ENCODE peak calls at places on chromosomes 6 and 20, in six cellular contexts. G is heart left ventricle, M is MM.1S, X is fibroblast of lung, C is prostate gland, F is T-helper 17 cell. Q is an unnamed sample. For H3K9me3, the result is how much of the 10 kb centered on the place peaks cover.

GRCh38 chr6:133957780-133958242 is 4.8 kb downstream of the TBPL1 start:
- DNase-seq in G (no peak), M (no peak), X (no peak), C (no peak), F (no peak), Q (no peak)

GRCh38 chr6:54267798-54268197 is 40.4 kb upstream of the TINAG start:
- DNase-seq in G (no peak), M (peak), X (peak), C (peak), F (no peak), Q (no peak)

GRCh38 chr6:87375315-87375714 is 30.7 kb downstream of the C6orf163 start:
- DNase-seq in G (no peak), M (no peak), X (no peak), C (no peak), F (no peak), Q (no peak)

GRCh38 chr20:24746351-24746685 is 202.8 kb upstream of the CST7 start:
- DNase-seq in G (no peak), M (no peak), X (no peak), C (peak), F (no peak), Q (no peak)

GRCh38 chr20:8284902-8285301 is 152.8 kb downstream of the PLCB1 start:
- DNase-seq in G (no peak), M (no peak), X (no peak), C (no peak), F (no peak), Q (no peak)

GRCh38 chr6:27477318-27478013 is 4.6 kb upstream of the ZNF184 start:
- DNase-seq in G (no peak), M (no peak), X (no peak), C (no peak), F (no peak), Q (no peak)

GRCh38 chr6:2426561-2427340 is 181.3 kb upstream of the GMDS start:
- DNase-seq in G (no peak), M (no peak), X (no peak), C (no peak), F (no peak), Q (no peak)

GRCh38 chr20:13788167-13788834 is 3.5 kb downstream of the NDUFAF5 start:
- DNase-seq in G (no peak), M (peak), X (peak), C (peak), F (no peak), Q (no peak)

GRCh38 chr6:109330263-109330662 is 52.0 kb downstream of the CD164 start:
- DNase-seq in G (no peak), M (no peak), X (no peak), C (no peak), F (no peak), Q (no peak)

GRCh38 chr6:68186870-68187269 is 448.2 kb upstream of the ADGRB3 start:
- DNase-seq in G (no peak), M (no peak), X (no peak), C (no peak), F (no peak), Q (no peak)

GRCh38 chr6:12543953-12544352 is 172.6 kb upstream of the PHACTR1 start:
- DNase-seq in G (no peak), M (no peak), X (no peak), C (peak), F (no peak), Q (no peak)

GRCh38 chr6:115891111-115891669 is 169.5 kb downstream of the FRK start:
- DNase-seq in G (no peak), M (no peak), X (peak), C (no peak), F (no peak), Q (no peak)

GRCh38 chr6:5112065-5112799 is 27.1 kb downstream of the PPP1R3G start:
- DNase-seq in G (no peak), M (no peak), X (no peak), C (no peak), F (no peak), Q (no peak)

GRCh38 chr20:51403465-51404220 is 138.9 kb downstream of the NFATC2 start:
- DNase-seq in G (no peak), M (no peak), X (no peak), C (no peak), F (no peak), Q (no peak)

GRCh38 chr6:33172307-33173227 is 19.7 kb downstream of the COL11A2 start:
- DNase-seq in G (no peak), M (no peak), X (peak), C (peak), F (no peak), Q (no peak)

GRCh38 chr6:118565317-118565960 is 17.3 kb downstream of the PLN start:
- DNase-seq in G (no peak), M (peak), X (no peak), C (no peak), F (no peak), Q (peak)

GRCh38 chr20:4434681-4435080 is 287.0 kb upstream of the PRND start:
- DNase-seq in G (no peak), M (no peak), X (peak), C (no peak), F (no peak), Q (no peak)

GRCh38 chr20:64766-65322 is 22.6 kb upstream of the DEFB125 start:
- DNase-seq in G (no peak), M (no peak), X (no peak), C (no peak), F (no peak), Q (no peak)
- H3K9me3 ChIP-seq in G (under half), M (under half), X (under half), C (under half), F (under half), Q (under half)

GRCh38 chr6:65903992-65904391 is 197.0 kb upstream of the EYS start:
- DNase-seq in G (no peak), M (no peak), X (no peak), C (no peak), F (no peak), Q (no peak)
- H3K9me3 ChIP-seq in G (under half), M (under half), X (under half), C (under half), F (under half), Q (under half)

DNA sequence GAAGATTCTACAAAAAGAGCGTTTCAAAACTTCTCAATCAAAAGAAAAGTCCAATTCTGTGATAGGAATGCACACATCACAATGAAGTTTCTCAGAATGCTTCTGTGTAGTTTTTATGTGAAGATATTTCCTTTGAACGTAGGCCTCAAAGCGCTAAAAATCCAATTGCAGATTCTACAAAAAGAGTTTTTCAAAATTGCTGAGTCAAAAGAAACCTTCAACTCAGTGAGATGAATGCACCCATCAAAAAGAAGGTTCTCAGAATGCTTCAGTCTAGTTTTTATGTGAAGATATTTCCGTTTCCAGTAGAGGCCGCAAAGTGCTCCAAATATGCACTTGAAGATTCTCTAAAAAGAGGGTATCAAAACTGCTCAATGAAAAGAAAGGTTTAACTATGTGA is 319.7 kb upstream of the DEFB115 start:
- DNase-seq in G (no peak), M (no peak), X (no peak), C (no peak), F (no peak), Q (no peak)
- H3K9me3 ChIP-seq in G (under half), M (under half), X (under half), C (under half), F (under half), Q (under half)

GRCh38 chr6:170093276-170093657 is 197.6 kb downstream of the DLL1 start:
- DNase-seq in G (peak), M (no peak), X (no peak), C (no peak), F (no peak), Q (no peak)
- H3K9me3 ChIP-seq in G (under half), M (under half), X (under half), C (under half), F (under half), Q (under half)

DNA sequence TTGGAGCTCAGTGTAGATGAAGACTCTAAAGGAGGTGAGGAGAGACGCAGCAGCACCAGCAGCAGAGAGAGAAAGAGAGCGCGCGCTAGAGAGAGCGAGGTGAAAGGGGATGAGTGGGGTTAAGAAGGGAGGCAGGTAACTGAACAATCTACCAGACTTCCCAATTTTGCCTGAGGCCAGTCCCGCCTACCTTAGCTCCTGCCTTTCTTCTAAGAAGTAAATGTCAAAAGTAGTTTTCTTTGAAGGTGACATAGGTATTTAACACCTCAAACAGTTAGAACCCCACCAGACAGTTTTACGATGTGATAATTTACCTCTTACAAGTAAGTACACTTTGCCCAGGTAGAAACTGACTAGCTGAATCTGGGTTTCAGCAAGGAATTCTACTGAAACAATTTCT is 132.0 kb upstream of the EEF1E1 start:
- DNase-seq in G (no peak), M (no peak), X (no peak), C (no peak), F (no peak), Q (no peak)
- H3K9me3 ChIP-seq in G (under half), M (under half), X (under half), C (under half), F (under half), Q (under half)

GRCh38 chr20:62040381-62040922 is 25.2 kb downstream of the TAF4 start:
- DNase-seq in G (no peak), M (no peak), X (no peak), C (no peak), F (no peak), Q (no peak)

GRCh38 chr20:62042025-62042820 is 23.5 kb downstream of the TAF4 start:
- DNase-seq in G (no peak), M (no peak), X (no peak), C (no peak), F (no peak), Q (no peak)

GRCh38 chr20:62040933-62041332 is 24.7 kb downstream of the TAF4 start:
- DNase-seq in G (no peak), M (no peak), X (no peak), C (no peak), F (no peak), Q (no peak)

GRCh38 chr20:62043131-62043914 is 22.4 kb downstream of the TAF4 start:
- DNase-seq in G (no peak), M (no peak), X (peak), C (no peak), F (no peak), Q (no peak)

GRCh38 chr20:62039738-62040137 is 25.9 kb downstream of the TAF4 start:
- DNase-seq in G (no peak), M (no peak), X (no peak), C (no peak), F (no peak), Q (no peak)
- H3K9me3 ChIP-seq in G (under half), M (under half), X (under half), C (under half), F (under half), Q (under half)

GRCh38 chr6:30283761-30284160 is 43.0 kb upstream of the TRIM39 start:
- DNase-seq in G (no peak), M (no peak), X (peak), C (no peak), F (no peak), Q (no peak)
- H3K9me3 ChIP-seq in G (half or more), M (under half), X (under half), C (under half), F (under half), Q (half or more)

DNA sequence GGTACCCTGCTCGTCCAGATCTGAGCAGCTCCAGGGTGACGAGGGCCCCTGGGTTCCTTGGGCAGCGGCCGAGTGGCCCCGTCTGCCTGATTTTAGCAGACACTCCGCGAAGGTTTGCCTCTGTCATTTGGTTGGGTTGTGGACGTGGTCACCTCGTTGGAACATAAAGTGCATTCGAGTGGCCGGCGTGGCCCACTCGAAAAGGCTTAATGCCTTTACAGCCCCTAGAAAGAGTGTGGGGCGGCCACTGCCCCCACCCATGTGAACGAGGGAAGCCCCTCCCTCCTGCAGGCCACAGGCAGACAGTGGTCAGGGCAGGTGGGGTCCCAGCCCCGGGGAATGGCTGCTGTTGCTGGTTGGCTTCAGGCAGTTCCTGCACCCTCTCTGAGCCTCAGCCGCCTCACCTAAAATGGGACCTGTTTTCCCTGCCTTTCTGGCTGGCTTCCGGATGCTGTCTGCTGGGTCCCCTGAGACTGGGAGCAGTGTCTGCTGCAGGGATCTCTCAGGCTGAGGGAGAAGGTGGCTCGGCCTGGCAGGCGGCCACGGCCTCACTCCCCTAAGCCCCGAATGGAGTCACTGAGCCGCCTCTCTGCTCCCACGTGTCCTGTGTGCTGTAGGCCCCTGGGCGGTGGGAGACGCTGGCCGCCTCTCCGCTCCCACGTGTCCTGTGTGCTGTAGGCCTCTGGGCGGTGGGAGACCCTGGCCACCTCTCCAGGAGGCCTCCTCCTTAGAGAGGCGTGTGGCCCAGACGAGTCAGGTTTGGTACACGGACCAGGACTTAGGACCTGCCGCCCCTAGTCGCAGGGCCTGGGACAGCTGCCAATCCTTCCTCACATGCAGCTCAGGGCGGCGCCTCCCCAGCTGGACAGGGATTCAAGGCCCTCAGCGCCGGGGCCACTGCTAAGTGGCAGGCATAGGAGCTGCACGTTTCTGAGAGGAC is 233.0 kb downstream of the ERMARD start:
- DNase-seq in G (no peak), M (no peak), X (no peak), C (no peak), F (no peak), Q (no peak)
- H3K9me3 ChIP-seq in G (under half), M (under half), X (under half), C (under half), F (under half), Q (under half)

GRCh38 chr6:167492096-167492449 is 167.2 kb downstream of the TTLL2 start:
- DNase-seq in G (peak), M (no peak), X (no peak), C (peak), F (no peak), Q (no peak)
- H3K9me3 ChIP-seq in G (under half), M (under half), X (under half), C (under half), F (under half), Q (under half)